ENCODE peak calls at places on chromosomes 4 and X, in six cellular contexts. F is astrocyte of the spinal cord, G is WTC11, Z is B cell, W is dorsolateral prefrontal cortex, S is lower leg skin. T is an unnamed sample.

GRCh38 chrX:24020280-24020876 is 6.6 kb downstream of the KLHL15 start:
- DNase-seq in F (no peak), G (no peak), Z (no peak), W (no peak), S (no peak), T (peak)

GRCh38 chr4:112655270-112655669 is 18.3 kb downstream of the LARP7 start:
- DNase-seq in F (no peak), G (no peak), Z (no peak), W (no peak), S (no peak), T (no peak)

GRCh38 chr4:824461-825062 is 1.4 kb downstream of the CPLX1 start:
- DNase-seq in F (no peak), G (no peak), Z (no peak), W (no peak), S (no peak), T (no peak)

GRCh38 chr4:98125585-98125984 is 17.7 kb downstream of the STPG2 start:
- DNase-seq in F (no peak), G (no peak), Z (no peak), W (no peak), S (no peak), T (no peak)

GRCh38 chr4:161320377-161320776 is 843.4 kb downstream of the FSTL5 start:
- DNase-seq in F (no peak), G (peak), Z (no peak), W (no peak), S (no peak), T (peak)

GRCh38 chr4:152535236-152535902 is 523 bp downstream of the FBXW7 start:
- DNase-seq in F (no peak), G (peak), Z (peak), W (no peak), S (no peak), T (no peak)

GRCh38 chrX:148380614-148381561 is 119.5 kb upstream of the AFF2 start:
- DNase-seq in F (no peak), G (no peak), Z (peak), W (no peak), S (no peak), T (no peak)

GRCh38 chr4:17630228-17630627 is 15.8 kb downstream of the MED28 start:
- DNase-seq in F (no peak), G (no peak), Z (no peak), W (no peak), S (no peak), T (no peak)

GRCh38 chr4:86935833-86936721 is 1.3 kb downstream of the AFF1 start:
- DNase-seq in F (peak), G (peak), Z (peak), W (peak), S (peak), T (peak)

GRCh38 chrX:154476821-154477220 is 2.3 kb downstream of the LAGE3 start:
- DNase-seq in F (no peak), G (no peak), Z (no peak), W (no peak), S (no peak), T (no peak)

GRCh38 chrX:69109706-69110635 is 55.3 kb downstream of the PJA1 start:
- DNase-seq in F (peak), G (no peak), Z (no peak), W (no peak), S (peak), T (peak)

GRCh38 chr4:132642196-132642817 is 506.8 kb upstream of the PCDH10 start:
- DNase-seq in F (peak), G (peak), Z (no peak), W (peak), S (no peak), T (peak)

GRCh38 chr4:3672465-3672831 is 93.7 kb upstream of the ADRA2C start:
- DNase-seq in F (no peak), G (no peak), Z (no peak), W (no peak), S (no peak), T (no peak)

GRCh38 chr4:3669553-3669949 is 96.6 kb upstream of the ADRA2C start:
- DNase-seq in F (no peak), G (no peak), Z (no peak), W (no peak), S (no peak), T (no peak)

GRCh38 chr4:3668825-3669552 is 97.2 kb upstream of the ADRA2C start:
- DNase-seq in F (no peak), G (no peak), Z (no peak), W (no peak), S (no peak), T (no peak)

GRCh38 chr4:3671571-3672464 is 94.4 kb upstream of the ADRA2C start:
- DNase-seq in F (no peak), G (no peak), Z (no peak), W (no peak), S (no peak), T (peak)

GRCh38 chr4:3670521-3671519 is 95.4 kb upstream of the ADRA2C start:
- DNase-seq in F (no peak), G (no peak), Z (no peak), W (no peak), S (no peak), T (no peak)
- TF ChIP-seq CTCF in F (no peak), G (no peak), Z (no peak), W (no peak), S (no peak), T (no peak)

GRCh38 chrX:42944381-42944998 is 166.5 kb upstream of the PPP1R2C start:
- DNase-seq in F (no peak), G (no peak), Z (no peak), W (no peak), S (no peak), T (no peak)
- TF ChIP-seq CTCF in F (no peak), G (no peak), Z (no peak), W (no peak), S (no peak), T (no peak)

GRCh38 chrX:150487369-150488094 is 80.9 kb upstream of the MTM1 start:
- DNase-seq in F (no peak), G (no peak), Z (no peak), W (no peak), S (no peak), T (no peak)

GRCh38 chrX:150482537-150483217 is 85.7 kb upstream of the MTM1 start:
- DNase-seq in F (peak), G (no peak), Z (no peak), W (peak), S (peak), T (peak)

GRCh38 chrX:150483576-150483975 is 84.8 kb upstream of the MTM1 start:
- DNase-seq in F (no peak), G (no peak), Z (no peak), W (no peak), S (no peak), T (no peak)

GRCh38 chrX:150489359-150490015 is 78.9 kb upstream of the MTM1 start:
- DNase-seq in F (no peak), G (no peak), Z (no peak), W (no peak), S (no peak), T (peak)

DNA sequence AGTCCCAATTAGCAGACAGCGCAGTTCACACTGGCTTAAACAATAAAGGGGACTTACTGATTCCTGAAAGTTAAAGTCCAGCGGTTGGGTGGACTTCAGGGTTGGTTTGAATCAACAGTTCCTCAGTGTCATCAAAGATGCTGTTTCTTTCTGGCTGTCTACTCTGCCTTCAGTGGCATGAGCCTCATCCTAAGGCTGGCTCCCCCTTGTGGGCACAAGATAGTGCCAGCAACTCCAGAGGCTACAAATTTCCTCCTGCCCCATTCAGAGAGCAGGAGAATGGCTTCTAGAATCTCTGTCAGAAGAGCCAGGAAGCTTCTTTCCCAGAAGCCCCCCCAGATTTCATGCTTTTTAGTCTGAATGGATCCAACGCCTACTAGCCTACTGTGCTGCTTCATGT is 82.4 kb upstream of the MTM1 start:
- DNase-seq in F (peak), G (peak), Z (peak), W (peak), S (no peak), T (peak)
- TF ChIP-seq CTCF in F (peak), G (peak), Z (peak), W (peak), S (no peak), T (peak)

DNA sequence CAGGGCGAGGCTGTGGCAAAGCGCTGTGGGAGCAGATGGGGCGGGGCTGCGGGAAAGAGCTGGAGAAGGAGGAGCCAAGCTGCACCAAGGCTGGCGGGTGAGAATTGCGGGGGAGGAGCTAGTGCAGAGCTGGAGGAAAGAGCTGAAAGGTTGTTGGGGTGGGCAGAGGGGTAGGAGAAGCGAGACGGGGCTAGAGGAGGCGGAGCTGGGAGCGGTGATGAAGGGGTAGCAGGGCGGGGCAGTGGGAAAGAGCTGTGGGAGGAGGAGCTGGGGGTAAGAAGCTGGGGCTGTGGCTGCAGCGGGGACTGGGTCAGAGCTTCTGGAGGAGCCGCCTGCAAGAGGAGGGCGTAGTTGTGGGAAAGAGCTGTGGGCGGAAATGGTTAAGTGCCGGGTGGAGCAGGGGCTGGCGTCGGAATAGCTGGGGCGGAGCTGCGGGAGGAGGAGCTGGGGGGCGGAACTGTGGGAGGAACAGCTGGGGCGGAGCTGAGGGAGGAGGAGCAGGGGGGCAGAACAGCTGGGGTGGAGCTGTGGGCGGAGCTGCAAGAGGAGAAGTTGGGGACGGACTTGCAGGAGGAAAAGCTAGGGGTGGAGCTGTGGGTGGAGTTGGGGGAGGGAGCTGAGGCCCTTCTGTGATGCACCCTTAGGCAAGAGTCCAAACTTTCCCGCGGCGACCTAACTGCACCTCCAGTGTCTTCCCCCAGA is 1.9 kb upstream of the EOLA2 start:
- DNase-seq in F (peak), G (peak), Z (peak), W (peak), S (peak), T (peak)
- TF ChIP-seq CTCF in F (no peak), G (no peak), Z (peak), W (no peak), S (no peak), T (peak)

DNA sequence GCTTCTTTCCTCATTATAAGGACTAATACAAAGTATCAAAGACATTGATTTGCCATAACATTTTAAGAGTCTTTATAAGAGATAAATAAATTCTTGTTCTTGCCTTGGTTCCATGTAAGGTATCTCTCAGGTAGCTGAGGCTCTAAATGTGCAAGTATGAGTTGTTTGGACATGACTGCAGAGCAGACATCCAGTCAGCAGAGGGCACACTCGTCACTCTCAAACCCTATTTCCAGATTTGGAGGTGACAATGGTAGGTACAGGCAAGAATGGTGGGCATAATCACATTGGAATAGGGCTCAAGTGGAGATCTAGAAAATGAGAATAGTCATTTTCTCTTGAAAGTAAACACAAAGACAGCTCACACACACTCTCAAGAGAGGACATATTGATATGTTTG is 133.3 kb upstream of the ZIC3 start:
- DNase-seq in F (peak), G (peak), Z (no peak), W (no peak), S (no peak), T (peak)
- TF ChIP-seq CTCF in F (peak), G (peak), Z (no peak), W (peak), S (no peak), T (peak)

GRCh38 chrX:124333862-124334261 is 1.4 kb downstream of the TEX13D start:
- DNase-seq in F (no peak), G (no peak), Z (no peak), W (no peak), S (no peak), T (no peak)
- TF ChIP-seq CTCF in F (no peak), G (no peak), Z (no peak), W (no peak), S (no peak), T (no peak)

DNA sequence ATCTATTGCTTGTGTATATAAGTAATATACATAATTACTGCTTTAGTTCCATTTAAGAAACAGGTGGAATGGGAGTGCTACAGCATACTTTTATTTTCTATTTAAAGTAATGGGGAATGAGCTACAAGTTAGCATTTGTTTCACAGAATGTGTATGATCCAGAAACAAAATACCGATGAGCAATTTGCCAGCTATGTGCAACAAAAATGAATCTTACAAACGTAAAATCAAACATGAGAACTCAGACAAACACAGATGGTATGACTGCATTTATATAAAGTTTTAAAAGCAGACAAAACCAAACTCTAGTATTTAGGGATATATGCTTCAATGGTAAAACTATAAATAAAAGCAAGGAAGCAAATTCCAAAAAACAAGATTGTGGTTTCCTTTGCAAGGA is 141.7 kb downstream of the PAPSS1 start:
- DNase-seq in F (peak), G (no peak), Z (no peak), W (no peak), S (no peak), T (no peak)
- TF ChIP-seq CTCF in F (no peak), G (no peak), Z (no peak), W (no peak), S (no peak), T (no peak)

GRCh38 chr4:69156913-69157312 is 57.6 kb downstream of the UGT2B11 start:
- DNase-seq in F (no peak), G (peak), Z (no peak), W (no peak), S (no peak), T (peak)
- TF ChIP-seq CTCF in F (peak), G (peak), Z (no peak), W (no peak), S (no peak), T (peak)